ENCODE peak calls at places on chromosomes 4 and X, in ten cellular contexts. I is aorta; K is progenitor cell of endocrine pancreas; U is astrocyte of the spinal cord; C is activated CD4-positive, CD25-positive, alpha-beta regulatory T cell treated with anti-CD3 and anti-CD28 coated beads, Interleukin-2, amount 50 U/mL, for 72 hours; X is dorsolateral prefrontal cortex; B is activated CD4-positive, alpha-beta T cell treated with anti-CD3 and anti-CD28 coated beads for 48 hours; J is DND-41; A is stimulated activated CD8-positive, alpha-beta memory T cell treated with anti-CD3 and anti-CD28 coated beads, Interleukin-12 subunit alpha, Interleukin-12 subunit beta, amount 100 ng/mL, for 4 hours; Q is WTC11. G is an unnamed sample.

GRCh38 chr4:125317526-125317880 is 2.7 kb downstream of the FAT4 start:
- DNase-seq in J (no peak), X (peak), I (peak), B (peak), Q (peak), U (peak), C (no peak), A (no peak), K (peak), G (peak)

GRCh38 chrX:69073721-69074120 is 91.5 kb downstream of the PJA1 start:
- DNase-seq in J (no peak), I (no peak), K (no peak), U (no peak), A (no peak), Q (no peak), B (no peak), X (no peak), C (no peak), G (no peak)

GRCh38 chr4:97576955-97577354 is 566.3 kb downstream of the STPG2 start:
- DNase-seq in K (no peak), U (peak), C (no peak), X (no peak), Q (no peak), A (no peak), B (no peak), J (no peak), I (no peak), G (no peak)

GRCh38 chrX:38041237-38041636 is 34.9 kb downstream of the SYTL5 start:
- DNase-seq in J (no peak), C (no peak), Q (no peak), K (no peak), A (no peak), I (no peak), U (no peak), X (no peak), B (no peak), G (no peak)

GRCh38 chrX:120514236-120514635 is 45.1 kb upstream of the LAMP2 start:
- DNase-seq in C (no peak), A (no peak), U (peak), J (no peak), B (no peak), X (no peak), Q (no peak), I (no peak), K (no peak), G (no peak)

GRCh38 chrX:76253432-76253831 is 80.6 kb downstream of the PBDC1 start:
- DNase-seq in I (no peak), C (no peak), J (peak), B (peak), A (no peak), U (peak), K (no peak), Q (peak), X (no peak), G (no peak)

GRCh38 chr4:164866817-164867490 is 10.0 kb upstream of the APELA start:
- DNase-seq in Q (no peak), I (no peak), K (no peak), U (no peak), J (no peak), C (no peak), X (no peak), A (no peak), B (no peak), G (no peak)

GRCh38 chrX:15750611-15751159 is 12.6 kb downstream of the CA5B start:
- DNase-seq in X (no peak), K (no peak), I (no peak), A (no peak), B (no peak), J (no peak), Q (no peak), C (no peak), U (peak), G (no peak)

GRCh38 chr4:137819964-137820383 is 287.7 kb upstream of the PCDH18 start:
- DNase-seq in C (no peak), K (no peak), B (no peak), U (peak), Q (peak), I (no peak), A (no peak), X (no peak), J (peak), G (no peak)

GRCh38 chr4:80097395-80098177 is 24.6 kb upstream of the ANTXR2 start:
- DNase-seq in X (no peak), U (peak), K (no peak), I (peak), Q (no peak), A (no peak), J (no peak), B (no peak), C (no peak), G (no peak)

GRCh38 chr4:73603307-73603710 is 16.9 kb downstream of the RASSF6 start:
- DNase-seq in X (no peak), Q (no peak), A (no peak), K (no peak), C (no peak), U (peak), J (no peak), I (no peak), B (no peak), G (no peak)

GRCh38 chr4:26081795-26082498 is 167.9 kb downstream of the SMIM20 start:
- DNase-seq in A (no peak), K (no peak), I (no peak), X (no peak), J (no peak), C (no peak), U (peak), Q (no peak), B (no peak), G (no peak)

GRCh38 chr4:39975488-39976089 is 2.1 kb downstream of the PDS5A start:
- DNase-seq in U (peak), J (no peak), B (no peak), C (no peak), Q (no peak), K (no peak), X (no peak), A (no peak), I (no peak), G (no peak)

GRCh38 chrX:39814391-39814790 is 283.4 kb downstream of the BCOR start:
- DNase-seq in X (no peak), Q (no peak), B (peak), I (no peak), C (no peak), A (no peak), J (peak), U (no peak), K (no peak), G (no peak)

GRCh38 chr4:159252491-159252890 is 149.6 kb downstream of the RAPGEF2 start:
- DNase-seq in I (no peak), J (no peak), U (no peak), K (no peak), A (no peak), C (no peak), B (no peak), Q (no peak), X (no peak), G (no peak)

GRCh38 chrX:80335062-80335830 is 85.0 kb upstream of the TENT5D start:
- DNase-seq in I (peak), U (no peak), J (no peak), X (no peak), Q (peak), C (no peak), B (peak), A (no peak), K (no peak), G (peak)

GRCh38 chrX:136143714-136144113 is 3.6 kb upstream of the FHL1 start:
- DNase-seq in K (no peak), B (no peak), I (no peak), C (no peak), J (peak), X (no peak), A (no peak), U (no peak), Q (no peak), G (no peak)

GRCh38 chr4:83852085-83852451 is 316.2 kb downstream of the GPAT3 start:
- DNase-seq in K (no peak), C (no peak), Q (no peak), I (no peak), J (no peak), A (no peak), B (no peak), X (no peak), U (peak), G (no peak)

GRCh38 chr4:113499696-113500095 is 261.8 kb downstream of the CAMK2D start:
- DNase-seq in X (no peak), B (no peak), I (no peak), Q (no peak), J (no peak), K (no peak), A (no peak), C (no peak), U (peak), G (no peak)

GRCh38 chr4:74919783-74920182 is 13.1 kb upstream of the PARM1 start:
- DNase-seq in A (no peak), Q (no peak), K (no peak), X (no peak), J (no peak), I (no peak), U (no peak), B (no peak), C (no peak), G (no peak)

GRCh38 chr4:140777401-140777800 is 21.2 kb upstream of the TBC1D9 start:
- DNase-seq in I (no peak), K (no peak), U (no peak), Q (no peak), C (no peak), A (no peak), X (no peak), J (no peak), B (no peak), G (no peak)

GRCh38 chr4:125639182-125639621 is 324.4 kb downstream of the FAT4 start:
- DNase-seq in C (no peak), B (no peak), A (no peak), Q (peak), I (peak), X (no peak), K (no peak), J (no peak), U (peak), G (no peak)

GRCh38 chr4:147589586-147589985 is 27.6 kb upstream of the TMEM184C start:
- DNase-seq in C (no peak), I (no peak), K (no peak), U (peak), J (no peak), X (no peak), Q (no peak), A (no peak), B (no peak), G (peak)

GRCh38 chr4:48068182-48068581 is 51.6 kb downstream of the NIPAL1 start:
- DNase-seq in A (no peak), Q (no peak), I (no peak), X (no peak), U (no peak), B (no peak), J (no peak), K (no peak), C (no peak), G (no peak)

GRCh38 chrX:133574716-133575115 is 159.4 kb upstream of the GPC4 start:
- DNase-seq in X (no peak), U (no peak), C (no peak), I (no peak), J (no peak), Q (no peak), K (no peak), A (no peak), B (no peak), G (no peak)

GRCh38 chr4:79576480-79576803 is 168.4 kb upstream of the GK2 start:
- DNase-seq in X (no peak), U (peak), C (no peak), I (no peak), Q (no peak), A (no peak), B (peak), K (peak), J (peak), G (no peak)

GRCh38 chr4:113080624-113081023 is 31.2 kb downstream of the ANK2 start:
- DNase-seq in Q (no peak), A (no peak), U (no peak), J (no peak), K (no peak), B (no peak), X (no peak), I (no peak), C (no peak), G (no peak)

GRCh38 chrX:47796433-47796906 is 40.2 kb upstream of the ZNF81 start:
- DNase-seq in X (no peak), J (no peak), A (no peak), B (no peak), U (peak), I (no peak), K (no peak), C (no peak), Q (no peak), G (no peak)

GRCh38 chr4:20623936-20624335 is 76.3 kb upstream of the PACRGL start:
- DNase-seq in C (no peak), K (no peak), Q (no peak), U (no peak), I (no peak), A (no peak), B (no peak), X (no peak), J (no peak), G (no peak)

GRCh38 chrX:129959493-129959832 is 23.0 kb upstream of the BCORL1 start:
- DNase-seq in K (no peak), B (no peak), J (no peak), Q (no peak), I (no peak), X (no peak), C (no peak), U (no peak), A (no peak), G (no peak)

GRCh38 chr4:118813561-118813960 is 22.4 kb downstream of the SEC24D start:
- DNase-seq in B (no peak), I (no peak), C (no peak), X (no peak), Q (no peak), A (no peak), U (no peak), K (no peak), J (no peak), G (no peak)

GRCh38 chrX:128460835-128461234 is 408.6 kb upstream of the ACTRT1 start:
- DNase-seq in B (no peak), K (no peak), X (no peak), I (no peak), U (no peak), A (no peak), C (no peak), J (no peak), Q (no peak), G (no peak)

GRCh38 chrX:114584434-114584943 is 603 bp downstream of the HTR2C start:
- DNase-seq in C (no peak), K (peak), Q (peak), J (no peak), I (peak), U (no peak), B (no peak), A (no peak), X (peak), G (no peak)

GRCh38 chrX:15336023-15336413 is 695 bp upstream of the PIGA start:
- DNase-seq in C (no peak), A (peak), J (no peak), B (peak), K (no peak), X (no peak), I (no peak), Q (peak), U (peak), G (no peak)

G was measured in posterior cingulate gyrus.